ENCODE peak calls at places on chromosomes 4 and X, in nine cellular contexts. G is psoas muscle; C is GM12878; B is CD8-positive, alpha-beta memory T cell; O is right atrium auricular region; L is fibroblast of lung; J is neuronal stem cell; N is RWPE2; T is endodermal cell. K is an unnamed sample.

GRCh38 chr4:92232566-92232965 is 71.2 kb upstream of the GRID2 start:
- DNase-seq in J (no peak), T (no peak), L (peak; percentile 24), O (no peak), B (no peak), C (no peak), N (no peak), G (no peak), K (no peak)

GRCh38 chrX:34891391-34891790 is 51.2 kb upstream of the FAM47B start:
- DNase-seq in T (no peak), L (no peak), N (no peak), O (no peak), C (no peak), J (no peak), G (no peak), B (no peak), K (no peak)

GRCh38 chrX:151359931-151360871 is 36.8 kb upstream of the VMA21 start:
- DNase-seq in L (peak; percentile 1), G (peak; percentile 53), N (no peak), O (no peak), C (no peak), B (peak; percentile 8), T (peak; percentile 83), J (peak; percentile 43), K (no peak)

GRCh38 chr4:148444296-148445070 is 2.3 kb upstream of the NR3C2 start:
- DNase-seq in J (peak; percentile 48), L (no peak), B (peak; percentile 66), O (no peak), N (no peak), C (no peak), G (peak; percentile 73), T (peak; percentile 81), K (no peak)

GRCh38 chrX:46913710-46914109 is 1.5 kb downstream of the JADE3 start:
- DNase-seq in G (no peak), L (peak; percentile 20), B (no peak), J (peak; percentile 3), T (peak; percentile 53), C (no peak), O (no peak), N (no peak), K (no peak)

GRCh38 chr4:162839814-162840213 is 326.9 kb downstream of the NAF1 start:
- DNase-seq in C (no peak), G (no peak), J (no peak), O (no peak), N (no peak), L (no peak), B (no peak), T (peak; percentile 67), K (no peak)

GRCh38 chr4:76902233-76902890 is 4.4 kb upstream of the SOWAHB start:
- DNase-seq in C (no peak), N (no peak), T (no peak), B (no peak), L (no peak), O (no peak), J (no peak), G (no peak), K (no peak)

GRCh38 chr4:80471701-80472100 is 136.2 kb downstream of the CFAP299 start:
- DNase-seq in B (no peak), J (no peak), C (no peak), N (no peak), T (peak; percentile 83), O (no peak), L (peak; percentile 47), G (no peak), K (no peak)

GRCh38 chr4:76896731-76897521 is 1.0 kb downstream of the SOWAHB start:
- DNase-seq in B (peak; percentile 10), G (no peak), N (no peak), T (peak; percentile 86), C (no peak), O (no peak), J (peak; percentile 40), L (peak; percentile 6), K (no peak)

GRCh38 chr4:13170131-13170530 is 314.0 kb downstream of the RAB28 start:
- DNase-seq in C (no peak), N (no peak), L (no peak), B (no peak), O (no peak), T (no peak), J (no peak), G (no peak), K (no peak)

GRCh38 chrX:69968956-69969355 is 80.8 kb downstream of the AWAT2 start:
- DNase-seq in T (no peak), G (peak; percentile 49), C (no peak), J (no peak), B (no peak), L (no peak), N (no peak), O (no peak), K (no peak)

GRCh38 chr4:164977243-164978164 is at the start of gene TRIM61:
- DNase-seq in G (peak; percentile 58), L (peak; percentile 68), N (no peak), T (peak; percentile 52), C (peak; percentile 54), J (peak; percentile 65), O (no peak), B (peak; percentile 28), K (no peak)

GRCh38 chr4:146255874-146256273 is 41.5 kb downstream of the REELD1 start:
- DNase-seq in O (no peak), B (no peak), L (peak; percentile 14), J (no peak), G (no peak), T (no peak), N (no peak), C (no peak), K (no peak)

DNA sequence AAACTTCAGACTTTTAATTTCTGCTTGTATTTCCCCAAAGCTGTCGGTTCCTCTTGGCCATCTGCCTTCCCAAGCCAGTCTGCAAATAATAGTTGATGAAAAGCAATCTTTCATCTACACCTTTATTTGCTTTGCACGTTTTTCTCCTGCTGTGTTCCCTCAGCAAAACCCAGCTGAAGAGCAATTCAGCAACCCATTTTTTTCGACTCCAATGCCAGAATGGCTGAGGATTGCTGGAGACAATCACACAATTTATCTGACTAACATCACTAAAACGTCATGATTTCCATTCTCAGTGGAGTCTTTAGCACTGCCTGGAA is 94.3 kb downstream of the GPRIN3 start:
- DNase-seq in N (no peak), O (no peak), B (no peak), G (no peak), T (no peak), J (no peak), C (no peak), L (no peak), K (no peak)
- H3K27ac ChIP-seq in N (no peak overlapping the region), O (no peak overlapping the region), B (no peak overlapping the region), G (no peak overlapping the region), T (no peak overlapping the region), J (no peak overlapping the region), C (no peak overlapping the region), L (no peak overlapping the region), K (no peak overlapping the region)

DNA sequence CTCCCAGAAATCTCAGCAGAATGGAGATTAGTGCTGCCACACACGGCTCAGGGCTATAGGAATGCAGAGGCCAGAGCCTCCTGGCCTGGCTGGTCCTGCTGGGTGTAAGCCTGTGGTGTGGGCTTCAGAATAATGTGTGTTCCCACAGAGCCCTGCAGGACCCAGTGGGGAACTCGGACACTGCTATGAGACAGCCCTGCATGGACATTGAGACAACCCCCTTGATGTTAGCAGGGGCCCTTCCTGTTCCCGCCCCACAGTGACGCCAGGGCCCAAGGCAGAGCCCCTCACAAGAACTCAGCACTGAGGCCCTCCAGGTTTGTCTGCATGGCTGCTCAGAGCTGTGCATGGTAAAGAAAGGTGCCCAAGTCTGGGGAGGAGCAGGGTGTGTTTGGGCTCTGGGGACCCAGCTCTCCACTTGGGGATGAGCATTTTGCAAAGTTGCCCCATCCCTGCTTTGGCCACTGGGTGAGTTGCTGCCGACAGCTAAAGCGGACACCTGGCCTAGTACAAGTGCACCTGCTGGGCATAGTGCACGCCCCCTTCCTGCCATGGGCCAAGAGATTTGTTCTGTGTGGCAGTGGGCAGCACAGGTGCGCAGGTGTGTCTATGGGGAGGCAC is 1.9 kb upstream of the MXD4 start:
- DNase-seq in C (no peak), B (no peak), G (peak; percentile 45), N (no peak), J (no peak), L (no peak), T (no peak), O (no peak), K (no peak)
- H3K4me3 ChIP-seq in C (no peak overlapping the region), B (no peak overlapping the region), G (peak overlapping the region; percentile 99), N (no peak overlapping the region), J (no peak overlapping the region), L (no peak overlapping the region), T (no peak overlapping the region), O (no peak overlapping the region), K (no peak overlapping the region)

GRCh38 chr4:8158710-8159521 is at the start of gene ABLIM2:
- DNase-seq in J (peak; percentile 97), N (peak; percentile 95), C (peak; percentile 87), G (peak; percentile 99), L (peak; percentile 97), B (peak; percentile 99), O (peak; percentile 99), T (peak; percentile 99), K (peak; percentile 99)
- H3K27ac ChIP-seq in J (no peak within 1 kb of the TSS), N (no peak within 1 kb of the TSS), C (no peak within 1 kb of the TSS), G (peak within 1 kb of the TSS; percentile 85), L (no peak within 1 kb of the TSS), B (no peak within 1 kb of the TSS), O (peak within 1 kb of the TSS; percentile 69), T (no peak within 1 kb of the TSS), K (peak within 1 kb of the TSS; percentile 81)

GRCh38 chr4:6963139-6963611 is 53.5 kb downstream of the TBC1D14 start:
- DNase-seq in J (no peak), B (no peak), O (peak; percentile 47), N (no peak), T (no peak), G (no peak), C (no peak), L (peak; percentile 35), K (no peak)

GRCh38 chr4:6961496-6962210 is 52.0 kb downstream of the TBC1D14 start:
- DNase-seq in O (peak; percentile 51), L (no peak), C (no peak), N (no peak), G (no peak), B (no peak), T (no peak), J (no peak), K (no peak)

GRCh38 chr4:6960154-6960553 is 50.5 kb downstream of the TBC1D14 start:
- DNase-seq in O (peak; percentile 48), B (no peak), L (no peak), C (no peak), N (no peak), T (no peak), J (no peak), G (no peak), K (no peak)

GRCh38 chr4:6960628-6961027 is 51.0 kb downstream of the TBC1D14 start:
- DNase-seq in L (no peak), G (no peak), T (no peak), O (peak; percentile 32), B (no peak), J (no peak), N (no peak), C (no peak), K (no peak)

GRCh38 chr4:6962211-6963041 is 52.8 kb downstream of the TBC1D14 start:
- DNase-seq in B (no peak), L (no peak), T (no peak), O (peak; percentile 36), C (no peak), N (no peak), J (peak; percentile 55), G (no peak), K (no peak)
- H3K4me3 ChIP-seq in B (no peak overlapping the region), L (no peak overlapping the region), T (no peak overlapping the region), O (no peak overlapping the region), C (no peak overlapping the region), N (no peak overlapping the region), J (no peak overlapping the region), G (no peak overlapping the region), K (peak overlapping the region; percentile 43)

K was measured in dorsolateral prefrontal cortex.